ENCODE peak calls at places on chromosome 11, in five cellular contexts. M is activated CD8-positive, alpha-beta memory T cell treated with anti-CD3 and anti-CD28 coated beads, Interleukin-2, amount 50 U/mL, for 48 hours; K is NK-92 treated with Interleukin-12 subunit alpha and Interleukin-12 subunit beta, amount 100 ng/mL, for 24 hours; D is adrenal gland; V is Daoy. N is an unnamed sample.
A peak's percentile ranks its signal among the peaks of the same experiment; 100 is the strongest.

GRCh38 chr11:76280151-76280881 is 74.0 kb upstream of the WNT11 start:
- DNase-seq in D (no peak), V (no peak), M (no peak), K (no peak), N (no peak)

GRCh38 chr11:112025682-112026081 is 474 bp downstream of the DLAT start:
- DNase-seq in V (peak; percentile 7), M (no peak), D (no peak), K (no peak), N (no peak)

GRCh38 chr11:102974552-102975280 is 19.2 kb upstream of the MMP13 start:
- DNase-seq in M (no peak), K (no peak), D (peak; percentile 17), V (peak; percentile 63), N (no peak)

GRCh38 chr11:111307472-111308108 is 9.2 kb downstream of the POU2AF3 start:
- DNase-seq in V (no peak), M (no peak), K (no peak), D (no peak), N (no peak)

GRCh38 chr11:105007463-105007862 is 15.5 kb downstream of the CASP5 start:
- DNase-seq in M (no peak), V (no peak), K (no peak), D (no peak), N (no peak)

GRCh38 chr11:111069076-111069475 is 176.4 kb upstream of the POU2AF2 start:
- DNase-seq in K (no peak), D (no peak), V (no peak), M (no peak), N (no peak)

GRCh38 chr11:105823495-105824033 is 198.5 kb downstream of the MSANTD4 start:
- DNase-seq in V (no peak), M (no peak), K (no peak), D (no peak), N (no peak)

GRCh38 chr11:114185436-114185835 is 110.8 kb upstream of the NNMT start:
- DNase-seq in V (no peak), M (no peak), D (no peak), K (no peak), N (peak; percentile 80)

GRCh38 chr11:75369846-75370245 is 18.4 kb upstream of the ARRB1 start:
- DNase-seq in M (no peak), V (no peak), D (no peak), K (no peak), N (no peak)